ENCODE peak calls at places on chromosomes 16 and 17, in eight cellular contexts. S, P, I, W, A, J, H and G are unnamed samples.

GRCh38 chr16:71537643-71538042 is 11.4 kb downstream of the CHST4 start:
- DNase-seq in S (peak; percentile 24), H (peak; percentile 2), A (peak; percentile 56), P (peak; percentile 47), W (peak; percentile 32), J (no peak), I (peak; percentile 66), G (no peak)

GRCh38 chr17:19312406-19312805 is 50.1 kb downstream of the B9D1 start:
- DNase-seq in S (no peak), J (no peak), H (no peak), I (no peak), P (no peak), A (no peak), W (no peak), G (no peak)

GRCh38 chr17:36602924-36603384 is 1.6 kb downstream of the MRM1 start:
- DNase-seq in J (peak; percentile 64), I (peak; percentile 67), P (peak; percentile 71), A (peak; percentile 74), W (peak; percentile 45), H (no peak), S (peak; percentile 73), G (no peak)

GRCh38 chr17:69588316-69588715 is 173.8 kb downstream of the MAP2K6 start:
- DNase-seq in P (no peak), J (no peak), A (no peak), H (no peak), W (no peak), S (no peak), I (no peak), G (no peak)

GRCh38 chr17:234163-235047 is 53.0 kb upstream of the DOC2B start:
- DNase-seq in P (no peak), H (no peak), I (no peak), S (no peak), J (no peak), W (no peak), A (no peak), G (no peak)

GRCh38 chr16:4179020-4179419 is 62.8 kb upstream of the ADCY9 start:
- DNase-seq in A (peak; percentile 62), J (no peak), I (peak; percentile 10), H (no peak), S (peak; percentile 45), W (no peak), P (peak; percentile 62), G (no peak)

GRCh38 chr17:512926-513325 is 160.3 kb upstream of the RPH3AL start:
- DNase-seq in I (no peak), P (peak; percentile 84), J (no peak), S (no peak), W (no peak), A (no peak), H (no peak), G (peak; percentile 74)

GRCh38 chr17:48624544-48625501 is 1.3 kb downstream of the HOXB9 start:
- DNase-seq in J (no peak), I (no peak), W (no peak), H (no peak), P (no peak), A (no peak), S (no peak), G (no peak)

GRCh38 chr17:4329838-4330237 is 36.6 kb downstream of the UBE2G1 start:
- DNase-seq in J (no peak), H (peak; percentile 86), W (no peak), I (no peak), A (peak; percentile 87), S (peak; percentile 96), P (peak; percentile 99), G (peak; percentile 76)

GRCh38 chr16:84985079-84986065 is 26.0 kb downstream of the ZDHHC7 start:
- DNase-seq in I (no peak), W (no peak), A (peak; percentile 80), P (peak; percentile 94), S (peak; percentile 97), J (no peak), H (peak; percentile 55), G (peak; percentile 78)

GRCh38 chr16:1144476-1145382 is 8.2 kb upstream of the CACNA1H start:
- DNase-seq in P (no peak), A (no peak), H (no peak), J (no peak), S (no peak), I (no peak), W (no peak), G (no peak)

GRCh38 chr17:325270-325976 is 27.2 kb downstream of the RPH3AL start:
- DNase-seq in S (no peak), I (no peak), P (no peak), W (no peak), J (no peak), A (no peak), H (no peak), G (no peak)

GRCh38 chr16:78227855-78228254 is 128.4 kb downstream of the WWOX start:
- DNase-seq in W (no peak), H (no peak), A (no peak), S (no peak), I (peak; percentile 74), P (no peak), J (no peak), G (no peak)

GRCh38 chr17:10583834-10584233 is 34.4 kb upstream of the MYH2 start:
- DNase-seq in W (no peak), H (no peak), I (no peak), S (no peak), P (no peak), A (no peak), J (no peak), G (no peak)

GRCh38 chr17:10589553-10590145 is 40.2 kb upstream of the MYH2 start:
- DNase-seq in J (no peak), W (no peak), S (no peak), P (no peak), I (no peak), A (no peak), H (no peak), G (no peak)

DNA sequence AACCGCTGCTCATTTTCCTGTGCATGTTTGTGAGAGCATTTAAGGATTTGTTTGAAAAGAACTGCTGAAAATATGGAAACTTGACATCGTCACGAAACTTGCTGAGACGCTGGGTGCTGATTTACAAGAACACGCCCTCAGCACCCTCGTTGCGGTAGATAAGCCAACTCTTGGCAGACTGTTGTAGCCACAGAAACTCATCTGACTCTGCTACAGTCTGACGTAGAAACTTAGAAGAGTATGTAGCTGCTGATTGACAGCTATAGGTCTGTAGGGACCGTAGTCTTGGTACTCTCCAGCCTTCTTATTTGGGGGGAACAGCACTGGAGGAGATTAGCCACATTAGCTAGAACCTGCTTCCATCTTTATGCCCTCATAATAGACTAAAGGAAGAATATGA is 36.1 kb upstream of the MYH2 start:
- DNase-seq in W (no peak), H (no peak), J (no peak), A (peak; percentile 4), S (no peak), I (no peak), P (no peak), G (no peak)
- TF ChIP-seq CTCF in W (no peak), H (no peak), J (no peak), A (no peak), S (no peak), I (no peak), P (no peak), G (no peak)

DNA sequence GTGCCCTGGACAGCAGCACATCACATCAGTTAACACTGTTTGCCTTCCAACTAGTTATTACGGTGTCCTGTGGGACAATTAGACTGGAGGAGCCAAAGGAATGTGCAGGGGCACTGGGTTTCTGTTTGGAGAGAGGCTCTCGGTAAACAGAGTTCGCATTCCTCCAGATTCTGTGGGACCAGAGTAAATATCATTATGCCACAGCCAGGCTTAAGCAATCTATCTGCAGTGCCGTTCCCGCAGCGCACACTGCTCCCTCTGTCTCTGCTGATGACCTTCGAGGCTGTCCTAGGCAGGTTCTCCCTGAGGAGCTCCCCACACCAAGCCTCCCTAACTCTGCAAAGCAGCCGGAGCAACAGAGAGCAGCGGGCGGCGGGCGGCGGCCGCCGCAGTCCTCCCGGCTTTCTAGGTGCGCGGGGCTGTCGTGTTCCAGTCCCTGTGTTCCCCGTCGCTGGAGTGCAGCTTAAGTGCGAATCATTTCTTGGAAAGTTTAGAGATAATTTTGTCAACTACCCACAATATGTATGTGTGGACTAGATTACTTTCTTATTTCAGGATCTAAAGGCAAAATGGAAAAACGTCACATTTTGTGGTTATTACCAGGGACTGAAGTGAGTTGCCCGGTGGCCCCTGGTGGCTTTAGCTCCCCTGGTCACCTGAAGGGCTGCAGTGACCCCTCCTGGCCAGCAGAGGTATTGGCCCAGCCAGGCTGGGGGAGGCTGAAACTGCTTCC is 43.3 kb downstream of the PGS1 start:
- DNase-seq in H (peak; percentile 19), A (peak; percentile 79), S (peak; percentile 72), J (peak; percentile 80), I (peak; percentile 100), W (peak; percentile 77), P (peak; percentile 65), G (peak; percentile 9)
- TF ChIP-seq CTCF in H (peak; percentile 99), A (peak; percentile 99), S (peak; percentile 99), J (peak; percentile 96), I (peak; percentile 97), W (peak; percentile 96), P (peak; percentile 99), G (peak; percentile 99)

GRCh38 chr16:55513616-55514015 is 4.7 kb downstream of the LPCAT2 start:
- DNase-seq in W (no peak), I (peak; percentile 66), P (no peak), H (no peak), A (no peak), J (no peak), S (no peak), G (no peak)
- TF ChIP-seq CTCF in W (no peak), I (peak; percentile 56), P (peak; percentile 8), H (peak; percentile 31), A (peak; percentile 18), J (no peak), S (no peak), G (no peak)

DNA sequence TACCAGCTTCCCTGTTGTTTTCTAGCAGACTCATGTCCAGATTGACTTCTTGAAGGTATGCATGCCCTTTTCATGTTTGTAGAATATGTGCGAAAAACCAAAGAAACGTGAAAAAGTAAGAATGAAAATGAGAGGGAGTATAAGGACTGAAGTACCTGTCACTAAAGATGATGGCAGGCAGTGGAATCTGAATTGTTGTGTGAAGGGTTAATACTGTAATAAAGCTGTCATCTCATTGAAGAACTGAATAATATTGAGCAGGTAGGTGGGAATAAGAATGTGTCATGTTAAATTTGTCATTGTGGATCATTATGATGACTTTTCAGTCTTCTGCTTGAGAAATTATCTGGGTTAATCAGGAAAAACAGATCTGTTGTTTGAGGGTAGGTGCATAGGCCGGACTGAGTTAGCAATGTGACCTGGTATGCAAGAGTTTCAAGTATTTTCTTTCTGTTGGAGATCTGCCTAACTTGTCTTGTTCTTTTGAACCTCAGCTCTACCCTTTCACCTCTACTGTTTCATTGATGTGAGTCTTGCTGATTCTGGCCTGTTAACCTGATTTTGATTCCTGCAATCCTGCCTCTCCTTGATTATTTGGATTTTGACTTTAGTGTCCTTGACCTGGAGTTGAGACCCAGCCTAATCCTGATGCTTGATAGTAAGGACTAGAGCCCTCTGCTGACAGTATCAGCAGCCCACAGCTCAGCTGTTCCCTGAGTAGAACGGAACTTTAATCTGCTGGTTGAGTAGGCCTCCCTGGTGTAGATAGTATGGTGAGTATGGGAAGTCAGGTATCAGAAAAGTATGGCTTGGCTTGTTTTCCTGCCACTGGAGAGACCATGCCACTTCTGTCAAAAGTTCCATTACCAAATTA is 64.6 kb downstream of the MAP2K4 start:
- DNase-seq in W (no peak), A (no peak), P (no peak), J (no peak), I (peak; percentile 39), S (no peak), H (no peak), G (no peak)
- TF ChIP-seq CTCF in W (no peak), A (no peak), P (no peak), J (no peak), I (peak; percentile 54), S (no peak), H (no peak), G (no peak)